ENCODE peak calls at places on chromosomes 3 and 15, in ten cellular contexts. D is HT1080, Y is NCI-H82, L is activated gamma-delta T cell treated with Interleukin-2 at 50 U/mL for 16 hours, A is uterus, V is ACHN, P is HuH-7, F is T-helper 1 cell, Z is occipital lobe, S is upper lobe of right lung. K is an unnamed sample.

GRCh38 chr3:156388469-156389150 is 166.3 kb downstream of the SSR3 start:
- DNase-seq in A (no peak), F (no peak), L (no peak), Y (peak), P (no peak), D (peak), Z (no peak), V (no peak), S (no peak), K (no peak)

GRCh38 chr3:38574411-38575278 is 74.8 kb downstream of the SCN5A start:
- DNase-seq in Z (no peak), F (no peak), V (no peak), Y (no peak), L (no peak), P (no peak), A (no peak), D (peak), S (peak), K (peak)

GRCh38 chr3:113628316-113628715 is 68.1 kb downstream of the USF3 start:
- DNase-seq in Z (no peak), Y (no peak), L (no peak), F (no peak), A (no peak), V (no peak), S (no peak), P (no peak), D (no peak), K (no peak)

GRCh38 chr15:52652984-52653383 is 26.2 kb downstream of the ATOSA start:
- DNase-seq in D (peak), A (no peak), Z (no peak), S (no peak), Y (no peak), P (no peak), L (no peak), F (no peak), V (no peak), K (no peak)

GRCh38 chr15:36784098-36784670 is 204.8 kb downstream of the CDIN1 start:
- DNase-seq in P (no peak), S (no peak), L (no peak), Y (no peak), F (no peak), Z (no peak), A (no peak), D (no peak), V (peak), K (no peak)

GRCh38 chr15:51737538-51738305 is at the start of gene LYSMD2:
- DNase-seq in A (peak), Z (peak), Y (peak), S (peak), F (peak), V (peak), D (peak), P (peak), L (peak), K (peak)

GRCh38 chr3:31232049-31233040 is 300.4 kb upstream of the STT3B start:
- DNase-seq in P (no peak), V (no peak), L (no peak), S (no peak), F (no peak), Y (peak), D (peak), Z (no peak), A (no peak), K (no peak)

GRCh38 chr3:58356054-58356453 is 23.4 kb downstream of the PXK start:
- DNase-seq in S (no peak), L (no peak), V (no peak), P (no peak), Z (no peak), F (no peak), D (no peak), Y (peak), A (no peak), K (peak)

GRCh38 chr3:40741729-40742128 is 217.0 kb downstream of the ZNF621 start:
- DNase-seq in S (no peak), V (no peak), L (no peak), Y (peak), P (no peak), A (peak), Z (peak), D (peak), F (no peak), K (no peak)

GRCh38 chr15:31306426-31307269 is 20.0 kb upstream of the KLF13 start:
- DNase-seq in F (no peak), S (peak), Y (no peak), V (no peak), Z (peak), D (no peak), P (no peak), L (no peak), A (no peak), K (no peak)

GRCh38 chr3:5188419-5189405 is 1.2 kb downstream of the EDEM1 start:
- DNase-seq in A (no peak), Z (no peak), Y (peak), D (peak), P (peak), F (peak), S (peak), V (peak), L (peak), K (no peak)

GRCh38 chr3:46946416-46946815 is 30.1 kb downstream of the CCDC12 start:
- DNase-seq in L (no peak), S (no peak), F (no peak), D (no peak), Z (no peak), P (no peak), Y (no peak), A (no peak), V (no peak), K (no peak)

GRCh38 chr3:41182504-41183059 is 16.7 kb upstream of the CTNNB1 start:
- DNase-seq in Z (no peak), V (no peak), F (no peak), D (no peak), S (no peak), A (no peak), P (no peak), L (no peak), Y (no peak), K (no peak)

GRCh38 chr3:101072299-101072698 is 79.1 kb upstream of the ABI3BP start:
- DNase-seq in F (no peak), D (no peak), S (no peak), Y (no peak), Z (no peak), P (no peak), L (no peak), V (no peak), A (no peak), K (no peak)

GRCh38 chr15:43511012-43511885 is 6.2 kb upstream of the MAP1A start:
- DNase-seq in L (no peak), D (peak), V (peak), F (no peak), S (no peak), P (peak), A (no peak), Y (peak), Z (peak), K (peak)

GRCh38 chr15:78007211-78007956 is 70.1 kb downstream of the TBC1D2B start:
- DNase-seq in P (no peak), Z (no peak), L (no peak), S (no peak), A (no peak), V (no peak), Y (no peak), D (no peak), F (no peak), K (no peak)

GRCh38 chr3:127108796-127109195 is 84.1 kb upstream of the PRR23E start:
- DNase-seq in L (no peak), V (no peak), S (no peak), D (no peak), Z (no peak), F (no peak), A (no peak), Y (no peak), P (no peak), K (no peak)

GRCh38 chr3:189824629-189825312 is 193.6 kb downstream of the TP63 start:
- DNase-seq in Y (peak), A (peak), V (peak), S (no peak), L (no peak), Z (no peak), D (peak), P (no peak), F (no peak), K (no peak)

GRCh38 chr15:74653426-74654082 is 37.9 kb downstream of the CLK3 start:
- DNase-seq in Z (no peak), V (peak), L (no peak), S (no peak), A (no peak), Y (no peak), P (no peak), D (peak), F (no peak), K (no peak)

GRCh38 chr15:34693053-34693744 is 61.6 kb downstream of the GJD2 start:
- DNase-seq in L (no peak), F (no peak), A (no peak), Z (no peak), S (no peak), D (peak), P (no peak), V (no peak), Y (no peak), K (no peak)

GRCh38 chr3:159787794-159788205 is 200.8 kb upstream of the IL12A start:
- DNase-seq in P (no peak), L (no peak), A (no peak), Z (no peak), F (no peak), Y (peak), V (no peak), S (no peak), D (peak), K (no peak)

GRCh38 chr15:97143847-97144711 is 813.6 kb downstream of the NR2F2 start:
- DNase-seq in L (no peak), D (no peak), P (no peak), A (no peak), Z (no peak), V (no peak), Y (no peak), S (no peak), F (no peak), K (no peak)

GRCh38 chr3:167626490-167626889 is 27.3 kb downstream of the WDR49 start:
- DNase-seq in S (no peak), P (no peak), Y (peak), A (no peak), L (no peak), V (no peak), F (no peak), Z (no peak), D (peak), K (no peak)

GRCh38 chr15:89937365-89938355 is 24.9 kb upstream of the ARPIN start:
- DNase-seq in P (no peak), Y (no peak), F (no peak), A (no peak), Z (no peak), S (no peak), L (no peak), D (peak), V (no peak), K (no peak)

GRCh38 chr3:150699068-150699635 is 4.6 kb downstream of the ERICH6 start:
- DNase-seq in D (peak), A (no peak), Z (no peak), P (no peak), L (no peak), V (no peak), Y (no peak), S (no peak), F (no peak), K (no peak)

GRCh38 chr15:76333720-76334437 is 2.7 kb upstream of the ISL2 start:
- DNase-seq in L (no peak), V (peak), Z (no peak), F (no peak), Y (peak), A (no peak), S (no peak), P (no peak), D (no peak), K (peak)

GRCh38 chr3:34107669-34108068 is 309.2 kb downstream of the PDCD6IP start:
- DNase-seq in F (no peak), S (no peak), D (no peak), Z (no peak), Y (no peak), V (no peak), L (no peak), A (no peak), P (no peak), K (no peak)

GRCh38 chr3:38563070-38563901 is 67.1 kb downstream of the EXOG start:
- DNase-seq in V (no peak), F (no peak), L (no peak), D (no peak), P (no peak), S (peak), A (no peak), Y (no peak), Z (no peak), K (no peak)

GRCh38 chr3:34258271-34259015 is 460.0 kb downstream of the PDCD6IP start:
- DNase-seq in F (no peak), D (no peak), V (no peak), S (no peak), A (no peak), Y (no peak), Z (no peak), P (no peak), L (no peak), K (no peak)

GRCh38 chr3:45024601-45025262 is 1.4 kb upstream of the CLEC3B start:
- DNase-seq in V (no peak), F (no peak), L (no peak), Y (no peak), P (no peak), S (no peak), Z (no peak), D (no peak), A (no peak), K (no peak)

GRCh38 chr3:141431411-141432378 is 55.1 kb upstream of the RASA2 start:
- DNase-seq in P (no peak), A (peak), D (no peak), L (no peak), Y (peak), S (no peak), V (no peak), Z (peak), F (no peak), K (no peak)

GRCh38 chr3:16824085-16824696 is 60.6 kb upstream of the PLCL2 start:
- DNase-seq in F (no peak), V (no peak), P (no peak), D (no peak), Y (peak), A (no peak), S (no peak), L (peak), Z (no peak), K (peak)

GRCh38 chr15:71761649-71762048 is 48.7 kb upstream of the NR2E3 start:
- DNase-seq in Z (no peak), L (no peak), D (peak), P (no peak), A (no peak), Y (no peak), S (no peak), F (no peak), V (peak), K (no peak)

GRCh38 chr3:139310474-139310933 is 33.3 kb upstream of the MRPS22 start:
- DNase-seq in S (no peak), Y (no peak), F (no peak), V (peak), L (no peak), D (peak), Z (no peak), A (peak), P (no peak), K (no peak)

GRCh38 chr3:184067573-184068055 is 14.8 kb downstream of the HTR3C start:
- DNase-seq in F (no peak), D (no peak), P (no peak), S (no peak), A (no peak), Y (no peak), Z (no peak), V (no peak), L (no peak), K (no peak)

GRCh38 chr3:134083008-134083407 is 53.3 kb upstream of the SLCO2A1 start:
- DNase-seq in Y (no peak), D (no peak), S (no peak), F (no peak), V (no peak), P (no peak), A (no peak), Z (no peak), L (no peak), K (no peak)

GRCh38 chr15:47991376-47991775 is 129.4 kb upstream of the SLC24A5 start:
- DNase-seq in F (no peak), A (no peak), Y (no peak), V (no peak), P (no peak), Z (peak), S (no peak), L (no peak), D (peak), K (no peak)

GRCh38 chr3:30657914-30658313 is 51.5 kb downstream of the TGFBR2 start:
- DNase-seq in Z (no peak), L (peak), V (no peak), A (no peak), P (no peak), F (no peak), S (no peak), Y (no peak), D (peak), K (no peak)

GRCh38 chr15:34252545-34252944 is 27.7 kb downstream of the EMC4 start:
- DNase-seq in P (no peak), L (no peak), F (no peak), S (no peak), A (no peak), V (no peak), Y (no peak), D (no peak), Z (no peak), K (no peak)

K was measured in WERI-Rb-1.